ENCODE peak calls at places on chromosomes 3 and 15, in eight cellular contexts. X is heart left ventricle, U is vagina, T is IMR-90, S is esophagus squamous epithelium, B is H1, Z is uterus, A is transverse colon. C is an unnamed sample.

GRCh38 chr3:31039145-31039544 is 144.7 kb upstream of the GADL1 start:
- DNase-seq in B (no peak), S (no peak), U (no peak), A (no peak), X (no peak), Z (no peak), T (no peak), C (no peak)

GRCh38 chr15:82663186-82663600 is 16.0 kb upstream of the CPEB1 start:
- DNase-seq in T (peak), S (no peak), U (no peak), X (peak), Z (no peak), B (peak), A (peak), C (peak)

GRCh38 chr3:64303401-64303800 is 78.1 kb upstream of the PRICKLE2 start:
- DNase-seq in S (no peak), B (no peak), X (no peak), U (no peak), Z (no peak), A (no peak), T (peak), C (no peak)

GRCh38 chr3:25687742-25688141 is 23.0 kb upstream of the TOP2B start:
- DNase-seq in B (no peak), T (no peak), A (no peak), S (no peak), Z (no peak), X (no peak), U (no peak), C (no peak)

GRCh38 chr3:134603480-134603879 is 47.3 kb downstream of the KY start:
- DNase-seq in B (no peak), Z (no peak), T (no peak), U (no peak), S (no peak), X (no peak), A (no peak), C (no peak)

GRCh38 chr3:38725726-38726410 is 76.4 kb upstream of the SCN5A start:
- DNase-seq in S (no peak), A (no peak), T (peak), X (peak), Z (no peak), B (no peak), U (no peak), C (peak)

GRCh38 chr3:56295161-56295560 is 173.1 kb downstream of the ERC2 start:
- DNase-seq in U (no peak), A (no peak), X (no peak), Z (no peak), S (no peak), B (no peak), T (no peak), C (no peak)

GRCh38 chr15:98785796-98786581 is 137.7 kb downstream of the IGF1R start:
- DNase-seq in T (no peak), B (no peak), Z (no peak), U (no peak), S (no peak), X (peak), A (peak), C (no peak)

GRCh38 chr15:34336947-34337556 is 529 bp downstream of the SLC12A6 start:
- DNase-seq in Z (no peak), U (no peak), A (peak), X (no peak), S (no peak), B (no peak), T (no peak), C (peak)

GRCh38 chr3:72071624-72072023 is 286.7 kb upstream of the PROK2 start:
- DNase-seq in U (no peak), B (no peak), S (no peak), T (no peak), A (no peak), X (no peak), Z (no peak), C (no peak)

GRCh38 chr3:127674099-127674792 is 1.5 kb downstream of the ABTB1 start:
- DNase-seq in X (peak), U (no peak), S (no peak), T (no peak), Z (peak), B (no peak), A (no peak), C (no peak)

GRCh38 chr3:72633101-72633500 is 215.1 kb downstream of the SHQ1 start:
- DNase-seq in U (no peak), Z (no peak), T (no peak), S (no peak), A (no peak), B (no peak), X (no peak), C (no peak)

GRCh38 chr15:49238342-49238741 is 68.3 kb downstream of the GALK2 start:
- DNase-seq in B (no peak), Z (peak), U (no peak), T (peak), S (no peak), X (no peak), A (no peak), C (no peak)

GRCh38 chr3:58899159-58899952 is 150.5 kb downstream of the CFAP20DC start:
- DNase-seq in T (no peak), X (peak), S (no peak), B (peak), U (no peak), Z (peak), A (peak), C (peak)

GRCh38 chr3:73401616-73402265 is 223.0 kb downstream of the PDZRN3 start:
- DNase-seq in B (no peak), T (peak), U (no peak), Z (peak), A (peak), X (peak), S (no peak), C (no peak)

GRCh38 chr15:81111510-81112375 is 22.3 kb upstream of the CFAP161 start:
- DNase-seq in B (no peak), A (no peak), T (no peak), U (no peak), Z (no peak), X (no peak), S (no peak), C (no peak)

GRCh38 chr3:183306798-183307671 is 54.0 kb downstream of the B3GNT5 start:
- DNase-seq in Z (peak), X (peak), A (peak), B (no peak), S (peak), U (no peak), T (peak), C (peak)

DNA sequence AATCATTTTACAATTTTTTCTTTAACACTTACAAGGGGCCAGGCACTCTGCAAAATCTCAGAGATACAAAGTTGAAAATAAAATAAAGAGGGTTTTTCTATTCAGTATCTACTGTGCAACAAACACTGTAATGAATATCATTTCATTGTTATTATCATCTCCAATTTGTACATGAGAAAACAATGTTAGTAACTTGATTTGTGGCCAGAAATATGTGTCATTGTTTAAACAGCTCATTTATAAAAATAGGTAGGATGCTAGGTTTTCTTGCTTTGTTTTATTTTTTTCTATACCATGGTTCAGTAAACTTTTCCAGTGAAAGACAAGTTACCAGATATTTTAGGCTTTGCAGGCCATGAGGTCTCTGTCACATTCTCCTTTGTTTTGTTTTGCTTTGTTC is 318.1 kb upstream of the UBE2E2 start:
- DNase-seq in B (no peak), X (no peak), U (no peak), A (no peak), Z (no peak), T (no peak), S (no peak), C (no peak)
- TF ChIP-seq POLR2A in B (no peak), X (no peak), U (no peak), A (no peak), Z (no peak), T (no peak), S (no peak), C (no peak)

DNA sequence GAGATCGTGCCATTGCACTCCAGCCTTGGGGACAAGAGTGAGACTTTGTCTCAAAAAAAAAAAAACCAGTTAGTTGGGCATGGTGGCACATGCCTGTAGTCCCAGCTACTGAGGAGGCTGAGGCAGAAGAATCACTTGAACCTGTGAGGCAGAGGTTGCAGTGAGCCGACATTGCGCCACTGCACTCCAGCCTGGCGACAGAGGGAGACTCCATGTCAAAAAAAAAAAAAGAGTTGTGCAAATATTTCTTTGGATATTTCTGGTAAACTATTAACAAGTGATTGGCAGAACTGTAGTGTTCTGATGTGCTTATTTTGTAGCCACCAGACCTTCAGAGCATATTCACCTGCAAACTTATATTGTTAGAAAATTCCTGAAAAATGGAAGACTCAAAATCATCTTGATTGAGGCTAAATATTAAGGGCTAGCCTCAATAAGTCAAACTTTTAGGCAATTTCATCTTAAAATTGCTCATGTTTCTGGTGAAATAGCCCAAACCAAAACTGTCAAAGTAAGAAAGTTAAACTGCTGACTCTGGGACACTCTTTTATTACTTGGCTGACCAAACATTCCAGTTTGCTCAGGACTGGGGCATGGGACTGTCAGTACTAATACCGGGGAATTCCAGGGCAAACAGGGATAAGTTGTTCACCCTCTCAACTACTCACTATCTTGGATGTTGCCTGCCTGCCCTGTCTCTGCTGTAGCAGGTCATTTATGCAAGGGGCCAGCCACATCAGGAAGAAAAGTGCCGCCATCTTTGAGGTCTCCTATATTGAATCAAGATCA is 37.0 kb downstream of the ABHD2 start:
- DNase-seq in U (no peak), Z (no peak), X (no peak), S (no peak), B (no peak), A (no peak), T (no peak), C (no peak)
- TF ChIP-seq POLR2A in U (no peak), Z (no peak), X (no peak), S (no peak), B (no peak), A (no peak), T (no peak), C (no peak)

GRCh38 chr3:50245831-50246516 is 10.0 kb downstream of the GNAI2 start:
- DNase-seq in A (peak), U (no peak), Z (peak), S (peak), B (peak), T (peak), X (peak), C (peak)
- TF ChIP-seq POLR2A in A (no peak), U (no peak), Z (no peak), S (no peak), B (no peak), T (no peak), X (no peak), C (no peak)

GRCh38 chr3:14948609-14949038 is 1.2 kb downstream of the NR2C2 start:
- DNase-seq in U (no peak), X (no peak), A (no peak), S (no peak), Z (no peak), T (no peak), B (no peak), C (no peak)
- TF ChIP-seq POLR2A in U (no peak), X (no peak), A (peak), S (no peak), Z (peak), T (no peak), B (peak), C (peak)

C was measured in erythroblast.